ENCODE peak calls at places on chromosomes 1 and 21, in ten cellular contexts. I, B, D, O, Z, S, J, W, P and K are unnamed samples.

GRCh38 chr1:157969693-157970485 is 23.6 kb upstream of the KIRREL1 start:
- DNase-seq in I (peak; percentile 35), B (no peak), D (no peak), O (peak; percentile 72), Z (peak; percentile 68), S (peak; percentile 45), J (peak; percentile 79), W (no peak), P (peak; percentile 88), K (no peak)

GRCh38 chr1:241834733-241835377 is 13.1 kb upstream of the EXO1 start:
- DNase-seq in I (no peak), B (no peak), D (no peak), O (peak; percentile 68), Z (no peak), S (no peak), J (no peak), W (no peak), P (peak; percentile 79), K (no peak)

GRCh38 chr1:171032822-171033702 is 57.6 kb upstream of the FMO3 start:
- DNase-seq in I (no peak), B (no peak), D (no peak), O (no peak), Z (no peak), S (no peak), J (no peak), W (no peak), P (no peak), K (no peak)

GRCh38 chr1:46466477-46467182 is 23.0 kb upstream of the DMBX1 start:
- DNase-seq in I (no peak), B (no peak), D (no peak), O (no peak), Z (peak; percentile 32), S (peak; percentile 55), J (no peak), W (no peak), P (no peak), K (no peak)

GRCh38 chr1:47963568-47963973 is 33.6 kb downstream of the TRABD2B start:
- DNase-seq in I (no peak), B (peak; percentile 42), D (no peak), O (no peak), Z (peak; percentile 43), S (peak; percentile 86), J (peak; percentile 44), W (no peak), P (no peak), K (no peak)

GRCh38 chr21:36908260-36908908 is 58.1 kb downstream of the HLCS start:
- DNase-seq in I (no peak), B (no peak), D (no peak), O (peak; percentile 46), Z (no peak), S (no peak), J (no peak), W (no peak), P (peak; percentile 36), K (no peak)

GRCh38 chr1:204348722-204349121 is 11.0 kb downstream of the PLEKHA6 start:
- DNase-seq in I (peak; percentile 15), B (no peak), D (no peak), O (no peak), Z (peak; percentile 66), S (peak; percentile 44), J (peak; percentile 20), W (no peak), P (peak; percentile 62), K (peak; percentile 83)

GRCh38 chr1:22365331-22366295 is 86.0 kb upstream of the ZBTB40 start:
- DNase-seq in I (no peak), B (no peak), D (no peak), O (no peak), Z (no peak), S (no peak), J (no peak), W (no peak), P (no peak), K (no peak)

GRCh38 chr21:29217818-29218252 is 80.9 kb upstream of the BACH1 start:
- DNase-seq in I (no peak), B (no peak), D (no peak), O (peak; percentile 86), Z (no peak), S (no peak), J (no peak), W (no peak), P (peak; percentile 99), K (no peak)

GRCh38 chr1:204323887-204324286 is 35.8 kb downstream of the PLEKHA6 start:
- DNase-seq in I (no peak), B (no peak), D (no peak), O (peak; percentile 45), Z (no peak), S (no peak), J (no peak), W (no peak), P (peak; percentile 88), K (no peak)

GRCh38 chr1:88746916-88747315 is 62.8 kb downstream of the PKN2 start:
- DNase-seq in I (no peak), B (no peak), D (no peak), O (no peak), Z (no peak), S (no peak), J (no peak), W (no peak), P (no peak), K (no peak)

GRCh38 chr1:65209005-65209885 is 61.2 kb downstream of the AK4 start:
- DNase-seq in I (peak; percentile 17), B (no peak), D (no peak), O (peak; percentile 28), Z (peak; percentile 25), S (peak; percentile 17), J (peak; percentile 73), W (no peak), P (peak; percentile 47), K (no peak)

GRCh38 chr1:36093919-36094318 is 5.2 kb downstream of the ADPRS start:
- DNase-seq in I (peak; percentile 89), B (no peak), D (peak; percentile 89), O (no peak), Z (peak; percentile 86), S (no peak), J (no peak), W (no peak), P (no peak), K (no peak)

GRCh38 chr1:94970783-94971182 is 43.9 kb upstream of the CNN3 start:
- DNase-seq in I (no peak), B (no peak), D (no peak), O (no peak), Z (no peak), S (no peak), J (no peak), W (no peak), P (no peak), K (no peak)
- H3K27ac ChIP-seq in I (no peak overlapping the region), B (no peak overlapping the region), D (peak overlapping the region; percentile 73), O (no peak overlapping the region), Z (peak overlapping the region; percentile 71), S (no peak overlapping the region), J (peak overlapping the region; percentile 88), W (peak overlapping the region; percentile 35), P (peak overlapping the region; percentile 10), K (no peak overlapping the region)

DNA sequence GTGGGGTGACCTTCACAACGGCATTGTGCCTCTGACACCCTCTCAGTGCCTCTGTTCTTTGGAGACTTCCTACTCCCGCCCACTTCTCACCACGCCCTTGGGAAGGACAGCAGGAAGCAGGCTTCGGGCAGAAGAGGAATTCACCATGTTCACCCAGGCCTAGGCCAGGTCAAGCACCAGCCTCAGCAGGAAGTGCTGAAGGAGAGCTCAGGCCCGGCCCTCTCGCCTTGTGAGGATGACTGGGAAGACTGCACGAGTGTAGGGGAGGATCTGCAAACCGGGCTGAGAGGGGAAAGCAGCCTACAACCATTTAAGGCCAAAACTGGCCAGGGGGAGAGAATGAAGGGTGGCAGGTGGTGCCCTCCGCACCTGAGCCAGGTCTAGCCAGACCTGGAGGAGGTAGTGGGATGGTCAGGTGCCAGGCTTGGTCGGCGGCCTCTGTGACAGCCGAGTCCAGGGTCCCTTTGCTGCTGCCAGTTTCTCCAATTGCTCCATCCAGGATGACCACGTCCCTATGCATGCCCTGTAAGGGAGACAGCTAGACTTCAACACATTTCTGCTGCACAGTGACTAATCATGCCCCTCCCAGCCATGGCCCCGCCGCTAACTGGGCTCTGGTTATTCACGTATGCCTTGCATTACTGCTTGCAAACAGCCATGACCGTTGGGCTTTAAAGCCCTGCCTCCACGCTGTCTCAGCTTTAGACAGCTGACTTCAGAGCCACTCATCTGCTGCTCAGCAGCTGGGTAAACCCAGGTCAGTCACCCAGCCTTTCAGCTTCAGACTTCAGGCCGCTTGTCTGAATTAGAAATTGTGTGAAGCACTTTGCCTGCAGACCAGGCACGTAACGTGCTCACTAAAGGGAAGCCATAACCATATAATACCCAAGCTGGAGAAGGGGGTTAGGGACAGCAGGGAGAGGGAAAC is 8.9 kb downstream of the MRTO4 start:
- DNase-seq in I (no peak), B (no peak), D (no peak), O (peak; percentile 7), Z (no peak), S (peak; percentile 40), J (no peak), W (no peak), P (peak; percentile 94), K (no peak)
- TF ChIP-seq POLR2A in I (no peak), B (no peak), D (no peak), O (no peak), Z (no peak), S (no peak), J (no peak), W (no peak), P (no peak), K (no peak)

DNA sequence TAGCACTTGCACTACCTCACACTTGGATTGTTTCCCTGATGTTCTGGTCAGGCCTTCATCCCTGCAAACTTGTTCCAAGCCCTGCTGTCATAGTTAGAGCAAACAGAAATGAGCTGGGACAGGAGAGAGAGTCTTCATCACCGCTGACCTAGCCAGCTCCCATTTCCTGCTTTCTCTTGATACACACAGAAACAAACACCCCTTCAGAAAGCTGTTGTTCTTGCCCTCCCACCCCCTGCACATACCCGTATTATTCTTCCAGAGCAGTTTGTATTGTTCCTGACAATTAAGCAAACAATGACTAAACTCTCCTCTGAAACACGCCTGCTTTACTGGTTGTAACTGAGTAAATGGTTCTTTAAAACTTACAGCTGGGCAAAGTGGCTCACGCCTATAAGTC is 2.9 kb upstream of the SYT2 start:
- DNase-seq in I (no peak), B (no peak), D (no peak), O (peak; percentile 57), Z (no peak), S (no peak), J (no peak), W (no peak), P (no peak), K (peak; percentile 3)
- H3K4me3 ChIP-seq in I (no peak overlapping the region), B (no peak overlapping the region), D (no peak overlapping the region), O (no peak overlapping the region), Z (no peak overlapping the region), S (no peak overlapping the region), J (no peak overlapping the region), W (no peak overlapping the region), P (no peak overlapping the region), K (no peak overlapping the region)

DNA sequence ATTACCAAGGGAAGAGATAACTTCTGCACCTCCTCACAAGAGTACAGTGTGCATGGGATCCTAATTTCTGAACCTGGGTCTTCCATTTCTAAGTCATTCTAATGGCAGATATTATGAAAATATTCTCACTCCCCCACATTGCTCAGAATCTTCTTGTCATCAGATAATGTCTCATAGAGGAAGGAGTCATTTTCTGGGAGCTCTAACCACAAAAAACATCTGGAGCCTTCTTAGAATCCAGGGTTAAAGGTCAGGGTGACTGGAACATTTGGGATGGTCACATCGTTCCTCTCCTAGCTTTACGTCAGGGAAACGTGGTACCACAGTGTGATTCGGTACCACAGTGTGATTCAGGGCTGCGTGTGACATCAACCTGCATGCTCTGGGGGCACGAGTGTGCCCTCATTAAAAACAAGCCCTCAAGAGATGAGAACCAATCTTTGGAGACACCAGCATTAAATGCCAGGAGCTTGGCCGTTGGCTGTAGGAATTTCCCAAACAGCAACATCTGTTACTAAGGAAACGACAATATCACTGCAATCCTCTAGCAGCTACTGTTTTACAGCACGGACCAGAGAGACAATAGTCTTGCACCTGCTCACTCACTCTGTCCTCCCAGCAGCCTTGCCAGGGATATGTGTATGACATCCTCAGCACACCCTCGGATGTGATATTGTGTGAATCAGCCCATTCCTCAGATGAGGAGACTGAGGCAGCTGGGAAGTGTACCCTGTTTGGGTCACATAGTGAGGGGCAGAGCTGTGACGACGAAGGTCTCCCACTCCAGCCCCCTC is 179.1 kb downstream of the PSMG1 start:
- DNase-seq in I (no peak), B (no peak), D (no peak), O (no peak), Z (no peak), S (no peak), J (no peak), W (no peak), P (peak; percentile 89), K (peak; percentile 49)
- H3K27ac ChIP-seq in I (peak overlapping the region; percentile 16), B (no peak overlapping the region), D (peak overlapping the region; percentile 64), O (no peak overlapping the region), Z (peak overlapping the region; percentile 90), S (no peak overlapping the region), J (peak overlapping the region; percentile 77), W (peak overlapping the region; percentile 80), P (peak overlapping the region; percentile 64), K (no peak overlapping the region)